ENCODE peak calls at places on chromosomes 5 and 9, in four cellular contexts. A is WTC11, D is K562, S is HepG2. E is an unnamed sample.
A peak's percentile ranks its signal among the peaks of the same experiment; 100 is the strongest.

GRCh38 chr5:132556511-132557424 is at the start of gene RAD50:
- DNase-seq in A (peak; percentile 81), D (peak; percentile 93), S (peak; percentile 85), E (peak; percentile 91)

GRCh38 chr9:37187713-37188439 is 67.5 kb downstream of the ZCCHC7 start:
- DNase-seq in A (no peak), D (no peak), S (no peak), E (no peak)

GRCh38 chr9:130265431-130266235 is at the start of gene HMCN2:
- DNase-seq in A (peak; percentile 70), D (peak; percentile 53), S (no peak), E (peak; percentile 50)

GRCh38 chr5:174834081-174834480 is 109.7 kb downstream of the MSX2 start:
- DNase-seq in A (no peak), D (no peak), S (no peak), E (no peak)

GRCh38 chr9:89477395-89477794 is 20.5 kb downstream of the SEMA4D start:
- DNase-seq in A (no peak), D (no peak), S (no peak), E (no peak)

GRCh38 chr5:146560205-146560812 is 44.3 kb upstream of the GPR151 start:
- DNase-seq in A (no peak), D (no peak), S (no peak), E (no peak)

GRCh38 chr9:112186695-112187094 is 11.6 kb upstream of the SUSD1 start:
- DNase-seq in A (no peak), D (no peak), S (no peak), E (no peak)

GRCh38 chr9:113523421-113524141 is 60.1 kb downstream of the RGS3 start:
- DNase-seq in A (no peak), D (peak; percentile 23), S (no peak), E (no peak)

GRCh38 chr5:76402880-76403712 is at the start of gene IQGAP2:
- DNase-seq in A (peak; percentile 79), D (peak; percentile 89), S (peak; percentile 50), E (peak; percentile 85)

GRCh38 chr9:29319727-29320513 is 1746.6 kb upstream of the C9orf72 start:
- DNase-seq in A (no peak), D (no peak), S (no peak), E (no peak)

GRCh38 chr5:17094830-17095229 is 122.6 kb upstream of the BASP1 start:
- DNase-seq in A (no peak), D (no peak), S (no peak), E (no peak)

GRCh38 chr9:5231212-5231611 is at the start of gene INSL4:
- DNase-seq in A (no peak), D (no peak), S (no peak), E (no peak)

GRCh38 chr9:76926324-76926731 is 20.4 kb upstream of the PRUNE2 start:
- DNase-seq in A (no peak), D (no peak), S (no peak), E (no peak)

GRCh38 chr9:133133680-133134418 is 12.8 kb upstream of the RALGDS start:
- DNase-seq in A (peak; percentile 37), D (peak; percentile 74), S (peak; percentile 91), E (no peak)

GRCh38 chr5:126365446-126366198 is 57.6 kb upstream of the GRAMD2B start:
- DNase-seq in A (no peak), D (no peak), S (peak; percentile 32), E (no peak)

GRCh38 chr5:153456354-153456753 is 34.1 kb upstream of the GRIA1 start:
- DNase-seq in A (peak; percentile 16), D (no peak), S (no peak), E (no peak)

GRCh38 chr5:177588413-177588909 is 3.5 kb upstream of the TMED9 start:
- DNase-seq in A (no peak), D (peak; percentile 18), S (peak; percentile 84), E (no peak)

GRCh38 chr5:158987231-158987630 is 112.5 kb downstream of the EBF1 start:
- DNase-seq in A (no peak), D (no peak), S (no peak), E (no peak)

GRCh38 chr9:128771094-128771721 is 519 bp downstream of the ZER1 start:
- DNase-seq in A (no peak), D (no peak), S (no peak), E (peak; percentile 42)

GRCh38 chr5:128406863-128407262 is 131.2 kb downstream of the FBN2 start:
- DNase-seq in A (no peak), D (no peak), S (no peak), E (no peak)

GRCh38 chr9:120571443-120572257 is 8.3 kb downstream of the CDK5RAP2 start:
- DNase-seq in A (no peak), D (no peak), S (peak; percentile 99), E (no peak)

GRCh38 chr9:74821636-74822035 is 66.1 kb downstream of the TRPM6 start:
- DNase-seq in A (no peak), D (no peak), S (no peak), E (no peak)

GRCh38 chr9:110648698-110649097 is 19.9 kb upstream of the MUSK start:
- DNase-seq in A (no peak), D (peak; percentile 15), S (no peak), E (no peak)

GRCh38 chr5:82074968-82075367 is 103.1 kb downstream of the ATG10 start:
- DNase-seq in A (no peak), D (no peak), S (no peak), E (no peak)

GRCh38 chr9:134209731-134210311 is 45.5 kb upstream of the RNU6ATAC start:
- DNase-seq in A (no peak), D (no peak), S (no peak), E (no peak)

GRCh38 chr5:75681125-75681830 is 36.0 kb downstream of the POC5 start:
- DNase-seq in A (no peak), D (no peak), S (peak; percentile 28), E (peak; percentile 15)

GRCh38 chr9:134972140-134972539 is 54.4 kb upstream of the FCN1 start:
- DNase-seq in A (no peak), D (no peak), S (no peak), E (no peak)

GRCh38 chr9:131366745-131367401 is 27.0 kb upstream of the PRRC2B start:
- DNase-seq in A (peak; percentile 58), D (peak; percentile 19), S (peak; percentile 64), E (peak; percentile 36)

GRCh38 chr5:87151547-87151946 is 116.1 kb upstream of the RASA1 start:
- DNase-seq in A (no peak), D (no peak), S (no peak), E (no peak)

GRCh38 chr9:19255821-19256220 is 25.3 kb downstream of the DENND4C start:
- DNase-seq in A (no peak), D (no peak), S (no peak), E (no peak)

GRCh38 chr9:80648336-80648735 is 1041.0 kb downstream of the TLE1 start:
- DNase-seq in A (no peak), D (no peak), S (no peak), E (no peak)

DNA sequence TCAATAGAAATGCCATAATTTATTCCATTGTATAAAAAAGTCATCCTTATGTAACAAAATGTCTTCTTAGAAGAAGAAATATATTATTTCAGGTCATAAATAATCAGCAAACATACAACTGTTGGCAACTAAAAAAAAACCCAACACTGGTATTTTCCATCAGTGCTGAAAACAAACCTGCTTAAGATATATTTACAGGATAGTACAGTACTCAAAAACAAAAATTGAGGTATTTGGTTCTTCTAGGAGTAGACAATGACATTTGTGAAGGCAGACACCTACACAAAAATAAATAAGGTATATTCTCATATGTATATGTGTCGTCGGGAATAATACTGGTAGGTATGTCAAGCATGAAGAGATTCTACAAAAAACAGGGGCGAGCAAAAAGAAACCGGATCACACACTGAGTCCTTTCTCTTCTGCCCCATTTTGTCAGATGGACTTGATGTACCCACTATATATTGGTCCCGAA is 2.9 kb downstream of the DUSP1 start:
- DNase-seq in A (no peak), D (no peak), S (no peak), E (no peak)
- TF ChIP-seq SP1 in A (no peak), D (no peak), S (no peak), E (no peak)

DNA sequence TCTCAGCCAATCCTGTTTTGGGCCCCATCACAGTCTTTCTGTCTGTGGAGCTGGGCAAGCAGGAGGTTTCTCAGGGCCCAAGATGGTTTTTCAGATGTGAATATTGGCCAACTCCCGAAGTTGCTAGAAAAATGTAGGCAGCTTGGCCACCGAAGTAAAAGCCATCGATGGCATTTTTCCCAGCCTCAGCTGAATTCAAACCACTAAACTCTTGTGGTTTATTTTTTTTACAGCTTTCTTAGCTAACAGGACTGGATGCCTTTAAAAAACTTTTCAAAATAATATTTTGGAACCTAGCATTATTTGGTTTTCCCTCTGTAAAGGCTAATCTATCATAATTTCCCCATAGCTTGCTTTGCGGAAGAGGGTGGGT is 102.4 kb upstream of the ERCC6L2 start:
- DNase-seq in A (no peak), D (no peak), S (no peak), E (no peak)
- TF ChIP-seq ELF4 in A (no peak), D (no peak), S (no peak), E (no peak)

GRCh38 chr5:6163913-6164312 is 214.4 kb downstream of the MED10 start:
- DNase-seq in A (no peak), D (no peak), S (no peak), E (no peak)

GRCh38 chr5:6162175-6162574 is 216.2 kb downstream of the MED10 start:
- DNase-seq in A (no peak), D (no peak), S (peak; percentile 63), E (no peak)

GRCh38 chr5:6161257-6161656 is 217.1 kb downstream of the MED10 start:
- DNase-seq in A (no peak), D (no peak), S (no peak), E (no peak)

GRCh38 chr5:6158974-6159863 is 219.1 kb downstream of the MED10 start:
- DNase-seq in A (no peak), D (no peak), S (peak; percentile 12), E (no peak)

GRCh38 chr5:6159864-6160199 is 218.5 kb downstream of the MED10 start:
- DNase-seq in A (no peak), D (no peak), S (no peak), E (no peak)
- TF ChIP-seq SP1 in A (no peak), D (no peak), S (no peak), E (no peak)

DNA sequence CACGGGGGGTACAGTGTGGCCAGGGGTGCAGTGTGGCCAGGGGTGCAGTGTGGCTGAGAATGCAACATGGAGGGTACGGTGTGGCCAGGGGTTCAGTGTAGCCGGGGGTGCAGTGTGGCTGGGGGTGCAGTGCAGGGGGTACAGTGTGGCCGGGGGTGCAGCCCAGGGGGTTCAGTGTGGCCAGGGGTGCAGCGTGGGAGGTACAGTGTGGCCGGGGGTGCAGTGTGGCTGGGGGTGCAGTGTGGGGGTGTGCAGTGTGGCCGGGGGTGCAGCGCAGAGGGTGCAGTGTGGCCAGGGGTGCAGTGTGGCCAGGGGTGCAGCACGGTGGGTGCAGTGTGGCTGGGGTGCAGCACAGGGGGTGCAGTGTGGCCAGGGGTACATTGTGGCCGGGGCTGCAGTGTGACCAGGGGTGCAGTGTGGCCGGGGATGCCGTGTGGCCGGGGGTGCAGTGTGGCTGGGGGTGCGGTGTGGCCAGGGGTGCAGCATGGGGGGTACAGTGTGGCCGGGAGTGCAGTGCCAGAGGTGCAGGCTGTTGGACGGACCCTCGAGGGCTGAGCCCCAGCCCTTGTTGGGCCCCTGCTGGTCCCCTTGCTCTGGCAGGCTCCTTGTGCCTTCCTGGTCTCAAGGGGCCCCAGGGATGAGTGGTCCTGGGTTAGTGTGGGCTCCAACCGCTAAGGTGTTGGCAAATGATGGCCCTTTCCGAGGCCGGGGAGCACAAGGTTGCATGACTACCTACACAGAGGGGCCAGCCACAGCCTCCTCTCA is 17.9 kb downstream of the TPPP start:
- DNase-seq in A (no peak), D (no peak), S (no peak), E (no peak)
- TF ChIP-seq ELF4 in A (no peak), D (no peak), S (no peak), E (no peak)

GRCh38 chr5:77431286-77431685 is 60.8 kb downstream of the WDR41 start:
- DNase-seq in A (no peak), D (no peak), S (no peak), E (no peak)
- TF ChIP-seq SP1 in A (no peak), D (no peak), S (no peak), E (no peak)

GRCh38 chr9:126523621-126524111 is 90.1 kb upstream of the LMX1B start:
- DNase-seq in A (no peak), D (no peak), S (no peak), E (no peak)
- TF ChIP-seq ELF4 in A (no peak), D (no peak), S (no peak), E (no peak)

E was measured in HEK293T.